ENCODE peak calls at places on chromosomes 2 and 18, in nine cellular contexts. E is substantia nigra; D is HuH-7; G is NCI-H748 treated with DMSO at 0.1 percent for 48 hours; K is stimulated activated CD4-positive, alpha-beta T cell treated with anti-CD3 and anti-CD28 coated beads, TNF-alpha, amount 100 ng/mL, for 4 hours; W is NCI-H1092; F is cardiac septum; X is AG10803; L is foreskin fibroblast. C is an unnamed sample.

GRCh38 chr2:138029238-138029637 is 65.0 kb downstream of the HNMT start:
- DNase-seq in E (no peak), G (no peak), D (no peak), W (no peak), F (no peak), K (no peak), L (peak), X (peak), C (no peak)

GRCh38 chr18:31486165-31486564 is 11.8 kb upstream of the DSG2 start:
- DNase-seq in K (no peak), W (no peak), F (no peak), E (no peak), D (no peak), X (no peak), G (no peak), L (no peak), C (no peak)

GRCh38 chr2:145064476-145064875 is 544.6 kb upstream of the ZEB2 start:
- DNase-seq in E (no peak), K (no peak), L (no peak), F (no peak), D (no peak), G (no peak), X (no peak), W (no peak), C (no peak)

GRCh38 chr2:187075106-187076070 is 226.4 kb upstream of the ZSWIM2 start:
- DNase-seq in L (no peak), G (no peak), D (peak), W (no peak), X (no peak), F (no peak), K (no peak), E (no peak), C (no peak)

GRCh38 chr2:100603945-100604633 is 41.3 kb downstream of the PDCL3 start:
- DNase-seq in W (no peak), K (no peak), F (no peak), D (no peak), E (no peak), L (no peak), G (no peak), X (peak), C (no peak)

GRCh38 chr2:176565641-176566323 is 296.5 kb downstream of the MTX2 start:
- DNase-seq in F (no peak), D (peak), E (no peak), K (no peak), X (no peak), L (no peak), G (peak), W (peak), C (peak)

GRCh38 chr2:205700331-205701132 is 18.2 kb downstream of the NRP2 start:
- DNase-seq in L (peak), F (no peak), D (no peak), K (no peak), W (no peak), G (no peak), X (peak), E (no peak), C (peak)

GRCh38 chr2:172640389-172640788 is 84.5 kb downstream of the PDK1 start:
- DNase-seq in L (no peak), F (no peak), D (no peak), G (peak), X (no peak), K (no peak), W (no peak), E (no peak), C (no peak)

GRCh38 chr2:96806468-96807126 is 9.5 kb upstream of the CNNM3 start:
- DNase-seq in K (no peak), G (no peak), D (no peak), F (no peak), E (no peak), W (no peak), L (no peak), X (no peak), C (peak)

GRCh38 chr2:230472619-230473018 is 56.6 kb downstream of the SP100 start:
- DNase-seq in K (no peak), E (no peak), W (no peak), G (no peak), F (no peak), D (no peak), X (peak), L (peak), C (no peak)